ENCODE peak calls at places on chromosome 10, in five cellular contexts. W is gastrocnemius medialis; E is CD8-positive, alpha-beta T cell; T is GM12878; C is OCI-LY7. V is an unnamed sample.

GRCh38 chr10:120336910-120337540 is 120.0 kb upstream of the PLPP4 start:
- DNase-seq in W (no peak), E (peak; percentile 40), T (no peak), C (peak; percentile 49), V (peak; percentile 45)

GRCh38 chr10:98125940-98126631 is 8.4 kb upstream of the R3HCC1L start:
- DNase-seq in W (no peak), E (no peak), T (no peak), C (no peak), V (no peak)

GRCh38 chr10:9302142-9302746 is 1247.8 kb downstream of the GATA3 start:
- DNase-seq in W (no peak), E (no peak), T (no peak), C (peak; percentile 57), V (peak; percentile 47)

GRCh38 chr10:116418394-116418793 is 9.3 kb upstream of the PNLIPRP3 start:
- DNase-seq in W (no peak), E (no peak), T (no peak), C (no peak), V (peak; percentile 88)

GRCh38 chr10:48507933-48508830 is 96.7 kb downstream of the ARHGAP22 start:
- DNase-seq in W (no peak), E (no peak), T (no peak), C (no peak), V (no peak)

GRCh38 chr10:3889961-3890522 is 105.0 kb upstream of the KLF6 start:
- DNase-seq in W (no peak), E (no peak), T (no peak), C (no peak), V (peak; percentile 83)

GRCh38 chr10:97572214-97572989 is at the start of gene ANKRD2:
- DNase-seq in W (peak; percentile 77), E (peak; percentile 25), T (no peak), C (peak; percentile 74), V (peak; percentile 67)

GRCh38 chr10:44581996-44582395 is 197.1 kb upstream of the CXCL12 start:
- DNase-seq in W (no peak), E (no peak), T (no peak), C (no peak), V (no peak)

GRCh38 chr10:64209574-64209973 is 688.4 kb downstream of the REEP3 start:
- DNase-seq in W (no peak), E (no peak), T (no peak), C (no peak), V (no peak)

GRCh38 chr10:75057680-75058079 is 53.8 kb upstream of the SAMD8 start:
- DNase-seq in W (no peak), E (no peak), T (no peak), C (no peak), V (no peak)

GRCh38 chr10:63553031-63553430 is 31.8 kb downstream of the REEP3 start:
- DNase-seq in W (no peak), E (no peak), T (no peak), C (no peak), V (peak; percentile 92)

GRCh38 chr10:89369142-89370105 is 8.4 kb upstream of the IFIT1B start:
- DNase-seq in W (no peak), E (no peak), T (no peak), C (peak; percentile 23), V (no peak)

GRCh38 chr10:68156373-68157185 is 47.3 kb downstream of the MYPN start:
- DNase-seq in W (no peak), E (peak; percentile 47), T (no peak), C (peak; percentile 69), V (peak; percentile 43)

GRCh38 chr10:91185239-91185875 is 35.1 kb upstream of the PCGF5 start:
- DNase-seq in W (no peak), E (no peak), T (no peak), C (no peak), V (no peak)

GRCh38 chr10:112637901-112638300 is 190.9 kb downstream of the VTI1A start:
- DNase-seq in W (no peak), E (no peak), T (no peak), C (no peak), V (no peak)

GRCh38 chr10:126315471-126316177 is 72.7 kb downstream of the ADAM12 start:
- DNase-seq in W (no peak), E (no peak), T (no peak), C (no peak), V (no peak)

GRCh38 chr10:33657154-33657900 is 322.9 kb upstream of the NRP1 start:
- DNase-seq in W (no peak), E (no peak), T (no peak), C (no peak), V (no peak)

GRCh38 chr10:12971001-12971788 is 30.3 kb downstream of the CCDC3 start:
- DNase-seq in W (no peak), E (no peak), T (no peak), C (no peak), V (no peak)

GRCh38 chr10:120475844-120476791 is 19.1 kb downstream of the PLPP4 start:
- DNase-seq in W (no peak), E (no peak), T (no peak), C (no peak), V (no peak)

GRCh38 chr10:48896756-48897437 is 42.7 kb downstream of the LRRC18 start:
- DNase-seq in W (no peak), E (no peak), T (no peak), C (no peak), V (no peak)

GRCh38 chr10:24874133-24874532 is 78.3 kb downstream of the PRTFDC1 start:
- DNase-seq in W (no peak), E (no peak), T (no peak), C (no peak), V (no peak)

GRCh38 chr10:129863231-129863663 is 100.8 kb downstream of the EBF3 start:
- DNase-seq in W (no peak), E (no peak), T (no peak), C (no peak), V (no peak)

GRCh38 chr10:97427571-97428179 is 1.7 kb downstream of the PGAM1 start:
- DNase-seq in W (no peak), E (no peak), T (no peak), C (no peak), V (peak; percentile 44)

GRCh38 chr10:46253076-46254006 is 33.5 kb upstream of the ANTXRL start:
- DNase-seq in W (no peak), E (no peak), T (no peak), C (no peak), V (no peak)

GRCh38 chr10:128418819-128419218 is 292.6 kb upstream of the MKI67 start:
- DNase-seq in W (no peak), E (no peak), T (no peak), C (no peak), V (no peak)

GRCh38 chr10:19815478-19816419 is 483 bp upstream of the PLXDC2 start:
- DNase-seq in W (peak; percentile 58), E (no peak), T (no peak), C (no peak), V (peak; percentile 83)

GRCh38 chr10:30058570-30059132 is 735 bp downstream of the JCAD start:
- DNase-seq in W (no peak), E (no peak), T (no peak), C (no peak), V (no peak)

GRCh38 chr10:30058111-30058510 is 1.3 kb downstream of the JCAD start:
- DNase-seq in W (no peak), E (no peak), T (no peak), C (no peak), V (no peak)

GRCh38 chr10:30056767-30057355 is 2.5 kb downstream of the JCAD start:
- DNase-seq in W (no peak), E (no peak), T (no peak), C (no peak), V (no peak)

GRCh38 chr10:30056281-30056680 is 3.1 kb downstream of the JCAD start:
- DNase-seq in W (no peak), E (no peak), T (no peak), C (no peak), V (no peak)

GRCh38 chr10:30057421-30057841 is 2.0 kb downstream of the JCAD start:
- DNase-seq in W (no peak), E (no peak), T (no peak), C (no peak), V (no peak)
- H3K4me1 ChIP-seq in W (peaks cover 5% of the 10 kb centered on the region), E (peaks cover 3% of the 10 kb centered on the region), T (no peaks in the 10 kb centered on the region), C (no peaks in the 10 kb centered on the region), V (peaks cover 7% of the 10 kb centered on the region)

GRCh38 chr10:123567984-123568745 is 98.0 kb upstream of the GPR26 start:
- DNase-seq in W (no peak), E (no peak), T (no peak), C (no peak), V (no peak)

GRCh38 chr10:123568751-123569150 is 97.4 kb upstream of the GPR26 start:
- DNase-seq in W (no peak), E (no peak), T (no peak), C (no peak), V (no peak)

GRCh38 chr10:123570051-123570897 is 95.9 kb upstream of the GPR26 start:
- DNase-seq in W (no peak), E (no peak), T (no peak), C (no peak), V (no peak)

GRCh38 chr10:123570898-123571515 is 95.1 kb upstream of the GPR26 start:
- DNase-seq in W (no peak), E (no peak), T (no peak), C (no peak), V (no peak)

DNA sequence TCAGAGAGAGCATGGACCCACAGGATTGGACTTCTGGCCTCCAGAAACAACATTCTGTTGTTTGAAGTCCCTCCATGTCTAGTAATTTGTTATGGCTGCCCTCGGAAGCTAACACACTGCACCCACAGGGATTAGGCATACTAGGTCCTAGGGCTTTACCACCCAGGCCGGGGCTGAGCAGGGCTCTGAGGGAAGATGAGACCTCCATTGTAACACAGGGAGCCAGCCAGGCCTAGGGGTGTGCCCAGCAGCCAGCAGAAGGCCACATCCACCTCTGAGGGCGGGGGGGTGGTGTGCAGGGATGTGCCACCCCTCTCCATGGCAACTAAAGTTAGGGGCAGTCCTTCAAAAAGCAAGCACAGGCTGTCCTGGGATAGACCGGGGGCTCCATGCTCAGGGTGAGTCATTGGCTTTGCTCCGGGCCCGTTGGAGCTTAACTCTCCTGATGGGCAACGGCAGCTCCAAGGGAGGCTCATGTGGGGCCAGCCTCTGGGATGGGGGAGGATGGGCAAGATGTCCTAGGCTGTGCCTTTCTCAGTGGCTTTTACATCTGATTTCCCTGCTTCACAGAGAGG is 96.6 kb upstream of the GPR26 start:
- DNase-seq in W (no peak), E (no peak), T (no peak), C (no peak), V (no peak)
- TF ChIP-seq CTCF in W (no peak), E (no peak), T (no peak), C (no peak), V (no peak)

GRCh38 chr10:997266-998022 is 9.2 kb downstream of the GTPBP4 start:
- DNase-seq in W (no peak), E (no peak), T (no peak), C (no peak), V (no peak)
- H3K4me1 ChIP-seq in W (no peaks in the 10 kb centered on the region), E (no peaks in the 10 kb centered on the region), T (no peaks in the 10 kb centered on the region), C (no peaks in the 10 kb centered on the region), V (no peaks in the 10 kb centered on the region)

DNA sequence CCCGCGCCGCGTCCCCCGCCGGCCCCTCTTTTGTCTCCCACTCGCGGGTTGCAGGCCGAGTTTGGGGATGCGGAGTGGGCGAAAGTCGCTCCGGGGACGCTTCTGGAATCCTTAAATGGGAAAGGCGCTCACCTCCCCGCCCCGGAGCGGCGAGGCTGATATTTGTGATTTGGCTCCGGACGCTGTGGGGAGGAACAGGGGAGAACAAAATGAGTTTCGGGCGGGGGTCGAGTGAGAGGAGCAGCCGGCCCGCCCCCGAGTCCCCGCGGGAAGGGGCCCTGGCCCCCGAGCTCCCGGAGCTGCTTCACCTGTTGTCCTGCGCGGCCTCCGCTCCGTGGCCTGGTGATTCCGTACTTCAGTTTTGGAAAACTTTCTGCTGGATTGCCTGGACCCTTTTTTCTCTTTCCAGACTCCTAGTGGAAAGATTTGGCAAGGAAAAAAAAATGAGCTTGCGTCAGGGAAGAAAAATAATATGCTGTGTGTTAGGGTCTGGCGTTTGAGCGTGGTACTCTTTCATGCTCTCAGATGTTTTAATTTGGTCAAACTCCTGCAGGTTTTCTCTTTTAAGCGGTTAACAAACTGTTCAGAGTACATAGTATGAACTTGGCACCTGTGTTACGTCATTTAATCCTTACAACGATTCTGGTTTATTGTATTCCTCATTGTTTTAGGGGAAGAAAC is 831 bp downstream of the BMPR1A start:
- DNase-seq in W (peak; percentile 20), E (peak; percentile 1), T (no peak), C (no peak), V (peak; percentile 51)
- TF ChIP-seq CTCF in W (no peak), E (no peak), T (no peak), C (no peak), V (peak; percentile 31)

V was measured in mammary epithelial cell.